ENCODE peak calls at places on chromosome 3, in eight cellular contexts. Q is sigmoid colon, G is SK-N-SH, D is K562, H is ovary, N is suprapubic skin, S is upper lobe of left lung, O is GM12878. Z is an unnamed sample. For H3K4me1 and H3K27me3, the result is how much of the 10 kb centered on the place peaks cover.

GRCh38 chr3:153599685-153600084 is 437.7 kb downstream of the RAP2B start:
- DNase-seq in Q (no peak), G (no peak), D (no peak), H (no peak), N (no peak), S (peak), O (no peak), Z (no peak)

GRCh38 chr3:112671930-112672715 is 31.2 kb upstream of the CCDC80 start:
- DNase-seq in Q (no peak), G (no peak), D (no peak), H (no peak), N (no peak), S (no peak), O (no peak), Z (no peak)

GRCh38 chr3:128415773-128416577 is 50.7 kb downstream of the DNAJB8 start:
- DNase-seq in Q (no peak), G (peak), D (peak), H (no peak), N (no peak), S (no peak), O (no peak), Z (no peak)

GRCh38 chr3:142608615-142609014 is 12.4 kb downstream of the PLS1 start:
- DNase-seq in Q (no peak), G (no peak), D (no peak), H (no peak), N (no peak), S (no peak), O (no peak), Z (no peak)

GRCh38 chr3:71130516-71131384 is 452.8 kb downstream of the FOXP1 start:
- DNase-seq in Q (peak), G (no peak), D (no peak), H (peak), N (no peak), S (peak), O (no peak), Z (peak)

GRCh38 chr3:195522254-195523023 is 20.7 kb downstream of the PPP1R2 start:
- DNase-seq in Q (no peak), G (peak), D (peak), H (no peak), N (no peak), S (no peak), O (no peak), Z (no peak)

GRCh38 chr3:37991823-37992222 is 1.2 kb downstream of the VILL start:
- DNase-seq in Q (peak), G (no peak), D (no peak), H (peak), N (peak), S (peak), O (no peak), Z (no peak)

GRCh38 chr3:56783644-56784451 is 17.9 kb downstream of the ARHGEF3 start:
- DNase-seq in Q (peak), G (no peak), D (no peak), H (no peak), N (no peak), S (peak), O (peak), Z (peak)

GRCh38 chr3:17158941-17159682 is 274.4 kb downstream of the PLCL2 start:
- DNase-seq in Q (no peak), G (no peak), D (no peak), H (no peak), N (peak), S (no peak), O (no peak), Z (no peak)

GRCh38 chr3:20809356-20809755 is 623.4 kb upstream of the SGO1 start:
- DNase-seq in Q (no peak), G (no peak), D (no peak), H (no peak), N (no peak), S (no peak), O (no peak), Z (no peak)

GRCh38 chr3:193134895-193135294 is 106.1 kb upstream of the PLAAT1 start:
- DNase-seq in Q (no peak), G (no peak), D (no peak), H (no peak), N (no peak), S (no peak), O (no peak), Z (no peak)

GRCh38 chr3:152466784-152467183 is 198.1 kb downstream of the MBNL1 start:
- DNase-seq in Q (no peak), G (peak), D (peak), H (no peak), N (no peak), S (no peak), O (no peak), Z (no peak)

GRCh38 chr3:31670722-31671121 is 138.0 kb downstream of the STT3B start:
- DNase-seq in Q (no peak), G (no peak), D (no peak), H (no peak), N (no peak), S (no peak), O (no peak), Z (no peak)

GRCh38 chr3:8110966-8111798 is 390.4 kb upstream of the LMCD1 start:
- DNase-seq in Q (no peak), G (peak), D (peak), H (peak), N (no peak), S (peak), O (peak), Z (peak)

GRCh38 chr3:108406661-108407206 is 103.7 kb downstream of the MYH15 start:
- DNase-seq in Q (no peak), G (peak), D (peak), H (no peak), N (no peak), S (no peak), O (peak), Z (peak)

GRCh38 chr3:60064210-60065178 is 1014.7 kb upstream of the CFAP20DC start:
- DNase-seq in Q (no peak), G (no peak), D (no peak), H (no peak), N (no peak), S (no peak), O (no peak), Z (no peak)

GRCh38 chr3:111861396-111861795 is 2.3 kb downstream of the PHLDB2 start:
- DNase-seq in Q (no peak), G (no peak), D (no peak), H (no peak), N (no peak), S (no peak), O (no peak), Z (no peak)

GRCh38 chr3:17905996-17906395 is 163.6 kb upstream of the TBC1D5 start:
- DNase-seq in Q (no peak), G (no peak), D (no peak), H (no peak), N (no peak), S (no peak), O (no peak), Z (no peak)

GRCh38 chr3:62571916-62572315 is 198.6 kb upstream of the FEZF2 start:
- DNase-seq in Q (no peak), G (no peak), D (no peak), H (no peak), N (no peak), S (no peak), O (no peak), Z (no peak)

GRCh38 chr3:125003369-125003853 is 52.4 kb downstream of the HEG1 start:
- DNase-seq in Q (peak), G (no peak), D (no peak), H (peak), N (no peak), S (no peak), O (no peak), Z (no peak)

GRCh38 chr3:195531683-195532082 is 11.4 kb downstream of the PPP1R2 start:
- DNase-seq in Q (no peak), G (no peak), D (no peak), H (no peak), N (no peak), S (no peak), O (no peak), Z (no peak)

GRCh38 chr3:110101361-110101760 is 764.0 kb upstream of the DPPA4 start:
- DNase-seq in Q (no peak), G (no peak), D (no peak), H (no peak), N (no peak), S (no peak), O (no peak), Z (no peak)

GRCh38 chr3:167898091-167898490 is 162.6 kb downstream of the SERPINI1 start:
- DNase-seq in Q (no peak), G (no peak), D (no peak), H (no peak), N (no peak), S (no peak), O (no peak), Z (no peak)

GRCh38 chr3:192079098-192079497 is 618.1 kb downstream of the PYDC2 start:
- DNase-seq in Q (no peak), G (no peak), D (no peak), H (no peak), N (no peak), S (no peak), O (no peak), Z (no peak)

GRCh38 chr3:171257251-171258179 is 202.7 kb downstream of the TNIK start:
- DNase-seq in Q (no peak), G (no peak), D (no peak), H (no peak), N (no peak), S (no peak), O (peak), Z (no peak)

GRCh38 chr3:152738656-152739055 is 96.3 kb upstream of the P2RY1 start:
- DNase-seq in Q (no peak), G (no peak), D (no peak), H (no peak), N (no peak), S (no peak), O (peak), Z (no peak)

GRCh38 chr3:108311797-108312196 is 15.4 kb downstream of the HHLA2 start:
- DNase-seq in Q (no peak), G (peak), D (no peak), H (no peak), N (no peak), S (no peak), O (no peak), Z (no peak)

GRCh38 chr3:45955706-45956105 is 12.4 kb downstream of the CXCR6 start:
- DNase-seq in Q (no peak), G (no peak), D (no peak), H (no peak), N (no peak), S (no peak), O (no peak), Z (no peak)

GRCh38 chr3:122387709-122388108 is 3.7 kb downstream of the FAM162A start:
- DNase-seq in Q (no peak), G (no peak), D (no peak), H (no peak), N (no peak), S (no peak), O (no peak), Z (no peak)

GRCh38 chr3:122383915-122384697 is at the start of gene FAM162A:
- DNase-seq in Q (peak), G (peak), D (peak), H (peak), N (peak), S (peak), O (peak), Z (peak)

GRCh38 chr3:122377975-122378374 is 5.1 kb downstream of the MIX23 start:
- DNase-seq in Q (no peak), G (no peak), D (no peak), H (no peak), N (no peak), S (no peak), O (no peak), Z (no peak)

DNA sequence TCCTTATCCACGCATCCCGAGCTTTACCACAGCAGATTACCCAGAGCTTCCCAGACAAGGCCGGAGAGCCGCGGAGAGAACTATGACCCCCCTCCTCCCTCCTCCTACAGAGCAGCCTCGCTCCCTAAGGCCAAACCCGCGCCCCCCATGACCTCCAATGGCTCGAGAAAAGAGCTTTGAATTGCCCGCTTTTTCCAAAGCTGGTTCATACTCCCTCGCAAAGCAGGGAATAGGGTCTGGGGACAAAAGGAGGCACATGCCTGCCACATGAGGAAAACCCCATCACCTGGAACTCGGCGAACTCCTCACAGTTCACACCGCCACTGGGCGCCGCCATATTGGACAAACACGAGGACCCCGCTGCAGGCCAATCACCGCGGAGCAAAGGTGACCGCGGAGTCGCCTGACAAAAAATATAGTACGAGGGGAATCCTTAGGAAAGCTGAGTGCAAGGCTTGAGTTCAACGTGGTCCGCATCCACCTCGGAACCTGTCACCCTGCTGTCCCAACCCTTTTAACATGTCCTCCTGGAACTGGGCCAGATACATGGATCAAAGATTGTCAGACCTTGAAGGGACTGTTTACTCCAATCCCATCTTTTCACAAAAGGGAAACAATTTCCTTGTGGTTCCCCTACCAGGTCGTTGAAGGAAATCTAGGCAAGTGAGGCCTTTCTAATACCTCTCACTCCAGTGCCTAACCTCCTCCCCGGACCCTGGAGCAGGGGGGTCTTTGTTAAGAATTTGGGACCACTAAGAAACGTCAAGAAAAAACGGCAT is at the start of gene MIX23:
- DNase-seq in Q (peak), G (peak), D (peak), H (peak), N (peak), S (peak), O (peak), Z (peak)
- H3K4me1 ChIP-seq in Q (under half), G (under half), D (under half), H (under half), N (under half), S (under half), O (under half), Z (under half)

GRCh38 chr3:50738252-50738598 is 63.5 kb downstream of the DOCK3 start:
- DNase-seq in Q (no peak), G (no peak), D (no peak), H (no peak), N (no peak), S (no peak), O (no peak), Z (no peak)
- TF ChIP-seq EP300 in Q (no peak), G (no peak), D (no peak), H (no peak), N (no peak), S (no peak), O (no peak), Z (no peak)

DNA sequence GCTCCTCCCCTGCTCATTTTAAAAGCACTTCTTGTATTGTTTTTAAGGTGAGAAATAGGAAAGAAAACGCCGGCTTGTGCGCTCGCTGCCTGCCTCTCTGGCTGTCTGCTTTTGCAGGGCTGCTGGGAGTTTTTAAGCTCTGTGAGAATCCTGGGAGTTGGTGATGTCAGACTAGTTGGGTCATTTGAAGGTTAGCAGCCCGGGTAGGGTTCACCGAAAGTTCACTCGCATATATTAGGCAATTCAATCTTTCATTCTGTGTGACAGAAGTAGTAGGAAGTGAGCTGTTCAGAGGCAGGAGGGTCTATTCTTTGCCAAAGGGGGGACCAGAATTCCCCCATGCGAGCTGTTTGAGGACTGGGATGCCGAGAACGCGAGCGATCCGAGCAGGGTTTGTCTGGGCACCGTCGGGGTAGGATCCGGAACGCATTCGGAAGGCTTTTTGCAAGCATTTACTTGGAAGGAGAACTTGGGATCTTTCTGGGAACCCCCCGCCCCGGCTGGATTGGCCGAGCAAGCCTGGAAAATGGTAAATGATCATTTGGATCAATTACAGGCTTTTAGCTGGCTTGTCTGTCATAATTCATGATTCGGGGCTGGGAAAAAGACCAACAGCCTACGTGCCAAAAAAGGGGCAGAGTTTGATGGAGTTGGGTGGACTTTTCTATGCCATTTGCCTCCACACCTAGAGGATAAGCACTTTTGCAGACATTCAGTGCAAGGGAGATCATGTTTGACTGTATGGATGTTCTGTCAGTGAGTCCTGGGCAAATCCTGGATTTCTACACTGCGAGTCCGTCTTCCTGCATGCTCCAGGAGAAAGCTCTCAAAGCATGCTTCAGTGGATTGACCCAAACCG is at the start of gene RARB:
- DNase-seq in Q (peak), G (peak), D (peak), H (peak), N (peak), S (peak), O (no peak), Z (peak)
- H3K27me3 ChIP-seq in Q (under half), G (under half), D (under half), H (under half), N (under half), S (under half), O (under half), Z (under half)

DNA sequence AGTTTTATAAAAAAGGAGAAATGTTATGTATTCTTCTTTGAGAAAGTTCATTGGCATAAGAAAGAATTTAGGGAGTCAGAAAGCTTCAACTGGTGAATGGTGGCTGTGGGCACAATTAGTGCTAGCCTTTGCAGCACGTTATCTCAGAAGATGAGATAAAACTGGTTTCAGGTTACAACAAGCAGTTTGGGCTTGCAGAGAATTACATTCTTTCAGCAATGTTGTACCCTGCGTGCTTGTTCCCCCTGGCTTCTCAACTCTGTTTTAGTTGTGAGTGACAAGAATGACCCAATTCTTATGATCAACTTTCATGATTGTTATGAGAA is 31.6 kb upstream of the ACP3 start:
- DNase-seq in Q (no peak), G (no peak), D (no peak), H (no peak), N (no peak), S (no peak), O (no peak), Z (no peak)
- H3K4me1 ChIP-seq in Q (under half), G (under half), D (under half), H (under half), N (under half), S (under half), O (under half), Z (under half)

DNA sequence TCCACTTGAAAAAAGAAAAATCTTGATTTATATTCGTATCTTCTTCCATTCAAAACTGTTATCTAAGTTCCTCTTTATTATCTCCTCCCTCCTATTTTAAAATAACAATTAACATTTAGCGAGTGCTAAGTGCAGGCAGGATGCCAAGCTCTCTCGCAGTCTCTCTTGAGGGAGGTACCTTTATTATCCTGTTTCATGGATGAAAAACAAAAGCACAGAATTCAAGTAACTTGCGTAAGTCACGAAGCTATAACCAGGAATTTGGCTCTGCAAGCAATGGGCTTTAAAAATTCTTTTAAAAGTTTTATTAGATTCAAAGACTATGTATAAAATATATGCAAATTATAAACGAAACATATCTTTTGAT is 418.8 kb upstream of the NAALADL2 start:
- DNase-seq in Q (peak), G (no peak), D (no peak), H (peak), N (no peak), S (no peak), O (no peak), Z (peak)
- TF ChIP-seq EP300 in Q (no peak), G (no peak), D (no peak), H (no peak), N (no peak), S (no peak), O (no peak), Z (no peak)

DNA sequence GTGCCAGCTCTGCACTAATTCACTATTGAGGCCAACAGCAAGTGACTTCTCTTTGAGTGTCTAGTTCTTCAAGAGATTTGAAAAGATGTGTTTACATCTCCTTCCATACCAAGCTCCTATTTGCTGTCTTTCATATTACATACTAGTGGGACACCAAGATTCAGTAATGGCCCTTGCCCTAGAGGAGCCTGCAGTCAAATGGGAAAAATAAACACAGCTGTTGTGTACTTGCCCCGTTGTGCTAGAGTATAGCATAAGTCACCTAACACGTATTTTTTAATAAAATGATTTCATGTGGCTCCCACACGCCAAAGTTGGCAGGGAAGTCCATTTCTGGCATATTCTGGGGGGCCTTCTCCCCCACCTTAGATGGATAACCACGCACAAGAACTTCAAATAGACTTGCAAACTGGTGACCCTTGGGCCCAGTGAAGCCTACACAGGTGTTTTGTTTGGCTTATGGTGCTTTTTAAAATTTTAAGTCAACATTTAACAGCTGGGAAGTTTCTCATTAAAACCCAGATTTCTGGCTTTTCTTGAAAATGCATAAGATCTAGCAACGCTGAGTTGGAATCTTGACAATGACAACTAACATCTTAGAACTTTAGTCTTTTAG is 95.3 kb upstream of the LPP start:
- DNase-seq in Q (no peak), G (no peak), D (no peak), H (no peak), N (no peak), S (no peak), O (no peak), Z (no peak)
- H3K27me3 ChIP-seq in Q (under half), G (under half), D (under half), H (under half), N (under half), S (under half), O (under half), Z (under half)

GRCh38 chr3:14369675-14370669 is 32.4 kb upstream of the SLC6A6 start:
- DNase-seq in Q (no peak), G (no peak), D (peak), H (no peak), N (no peak), S (peak), O (no peak), Z (no peak)
- H3K4me1 ChIP-seq in Q (under half), G (under half), D (half or more), H (under half), N (half or more), S (half or more), O (under half), Z (under half)

Z was measured in tibial nerve.